ENCODE peak calls at places on chromosome 5, in ten cellular contexts. One of them, this sample, is unnamed.

GRCh38 chr5:68000805-68001204 is 214.8 kb upstream of the PIK3R1 start:
- DNase-seq in activated naive CD8-positive, alpha-beta T cell treated with anti-CD3 and anti-CD28 coated beads, Interleukin-2, amount 50 U/mL, for 24 hours: no peak
- DNase-seq in B cell: no peak
- DNase-seq in central memory CD4-positive, alpha-beta T cell: no peak
- DNase-seq in RPMI8226: no peak
- DNase-seq in stomach: no peak
- DNase-seq in iris pigment epithelial cell: no peak
- DNase-seq in NCI-H1694 treated with DMSO at 0.1 percent for 48 hours: no peak
- DNase-seq in MCF 10A: no peak
- DNase-seq in CD4-positive, alpha-beta memory T cell: no peak
- DNase-seq in this sample: no peak

GRCh38 chr5:37208883-37209808 is 40.0 kb downstream of the CPLANE1 start:
- DNase-seq in activated naive CD8-positive, alpha-beta T cell treated with anti-CD3 and anti-CD28 coated beads, Interleukin-2, amount 50 U/mL, for 24 hours: peak
- DNase-seq in B cell: peak
- DNase-seq in central memory CD4-positive, alpha-beta T cell: peak
- DNase-seq in RPMI8226: no peak
- DNase-seq in stomach: no peak
- DNase-seq in iris pigment epithelial cell: peak
- DNase-seq in NCI-H1694 treated with DMSO at 0.1 percent for 48 hours: no peak
- DNase-seq in MCF 10A: no peak
- DNase-seq in CD4-positive, alpha-beta memory T cell: peak
- DNase-seq in this sample: no peak

GRCh38 chr5:1001406-1002270 is 7.0 kb upstream of the NKD2 start:
- DNase-seq in activated naive CD8-positive, alpha-beta T cell treated with anti-CD3 and anti-CD28 coated beads, Interleukin-2, amount 50 U/mL, for 24 hours: no peak
- DNase-seq in B cell: no peak
- DNase-seq in central memory CD4-positive, alpha-beta T cell: no peak
- DNase-seq in RPMI8226: no peak
- DNase-seq in stomach: peak
- DNase-seq in iris pigment epithelial cell: no peak
- DNase-seq in NCI-H1694 treated with DMSO at 0.1 percent for 48 hours: no peak
- DNase-seq in MCF 10A: no peak
- DNase-seq in CD4-positive, alpha-beta memory T cell: no peak
- DNase-seq in this sample: no peak

GRCh38 chr5:124725040-124725434 is 21.4 kb downstream of the ZNF608 start:
- DNase-seq in activated naive CD8-positive, alpha-beta T cell treated with anti-CD3 and anti-CD28 coated beads, Interleukin-2, amount 50 U/mL, for 24 hours: no peak
- DNase-seq in B cell: no peak
- DNase-seq in central memory CD4-positive, alpha-beta T cell: no peak
- DNase-seq in RPMI8226: no peak
- DNase-seq in stomach: no peak
- DNase-seq in iris pigment epithelial cell: no peak
- DNase-seq in NCI-H1694 treated with DMSO at 0.1 percent for 48 hours: no peak
- DNase-seq in MCF 10A: no peak
- DNase-seq in CD4-positive, alpha-beta memory T cell: no peak
- DNase-seq in this sample: no peak

GRCh38 chr5:15501057-15501791 is 1.2 kb downstream of the FBXL7 start:
- DNase-seq in activated naive CD8-positive, alpha-beta T cell treated with anti-CD3 and anti-CD28 coated beads, Interleukin-2, amount 50 U/mL, for 24 hours: no peak
- DNase-seq in B cell: no peak
- DNase-seq in central memory CD4-positive, alpha-beta T cell: no peak
- DNase-seq in RPMI8226: peak
- DNase-seq in stomach: no peak
- DNase-seq in iris pigment epithelial cell: peak
- DNase-seq in NCI-H1694 treated with DMSO at 0.1 percent for 48 hours: no peak
- DNase-seq in MCF 10A: no peak
- DNase-seq in CD4-positive, alpha-beta memory T cell: no peak
- DNase-seq in this sample: no peak

GRCh38 chr5:96868603-96869371 is 7.5 kb upstream of the ERAP2 start:
- DNase-seq in activated naive CD8-positive, alpha-beta T cell treated with anti-CD3 and anti-CD28 coated beads, Interleukin-2, amount 50 U/mL, for 24 hours: no peak
- DNase-seq in B cell: peak
- DNase-seq in central memory CD4-positive, alpha-beta T cell: peak
- DNase-seq in RPMI8226: peak
- DNase-seq in stomach: no peak
- DNase-seq in iris pigment epithelial cell: peak
- DNase-seq in NCI-H1694 treated with DMSO at 0.1 percent for 48 hours: peak
- DNase-seq in MCF 10A: peak
- DNase-seq in CD4-positive, alpha-beta memory T cell: peak
- DNase-seq in this sample: no peak

GRCh38 chr5:168073991-168074800 is 217.2 kb upstream of the WWC1 start:
- DNase-seq in activated naive CD8-positive, alpha-beta T cell treated with anti-CD3 and anti-CD28 coated beads, Interleukin-2, amount 50 U/mL, for 24 hours: no peak
- DNase-seq in B cell: no peak
- DNase-seq in central memory CD4-positive, alpha-beta T cell: no peak
- DNase-seq in RPMI8226: no peak
- DNase-seq in stomach: no peak
- DNase-seq in iris pigment epithelial cell: no peak
- DNase-seq in NCI-H1694 treated with DMSO at 0.1 percent for 48 hours: no peak
- DNase-seq in MCF 10A: no peak
- DNase-seq in CD4-positive, alpha-beta memory T cell: no peak
- DNase-seq in this sample: no peak

GRCh38 chr5:136249678-136250266 is 56.8 kb upstream of the SMIM32 start:
- DNase-seq in activated naive CD8-positive, alpha-beta T cell treated with anti-CD3 and anti-CD28 coated beads, Interleukin-2, amount 50 U/mL, for 24 hours: peak
- DNase-seq in B cell: no peak
- DNase-seq in central memory CD4-positive, alpha-beta T cell: no peak
- DNase-seq in RPMI8226: peak
- DNase-seq in stomach: peak
- DNase-seq in iris pigment epithelial cell: peak
- DNase-seq in NCI-H1694 treated with DMSO at 0.1 percent for 48 hours: peak
- DNase-seq in MCF 10A: peak
- DNase-seq in CD4-positive, alpha-beta memory T cell: no peak
- DNase-seq in this sample: no peak

GRCh38 chr5:154858972-154859950 is 834 bp downstream of the CNOT8 start:
- DNase-seq in activated naive CD8-positive, alpha-beta T cell treated with anti-CD3 and anti-CD28 coated beads, Interleukin-2, amount 50 U/mL, for 24 hours: peak
- DNase-seq in B cell: peak
- DNase-seq in central memory CD4-positive, alpha-beta T cell: peak
- DNase-seq in RPMI8226: peak
- DNase-seq in stomach: no peak
- DNase-seq in iris pigment epithelial cell: peak
- DNase-seq in NCI-H1694 treated with DMSO at 0.1 percent for 48 hours: no peak
- DNase-seq in MCF 10A: peak
- DNase-seq in CD4-positive, alpha-beta memory T cell: peak
- DNase-seq in this sample: no peak

GRCh38 chr5:177389368-177390169 is 5.3 kb downstream of the SLC34A1 start:
- DNase-seq in activated naive CD8-positive, alpha-beta T cell treated with anti-CD3 and anti-CD28 coated beads, Interleukin-2, amount 50 U/mL, for 24 hours: peak
- DNase-seq in B cell: no peak
- DNase-seq in central memory CD4-positive, alpha-beta T cell: peak
- DNase-seq in RPMI8226: peak
- DNase-seq in stomach: no peak
- DNase-seq in iris pigment epithelial cell: peak
- DNase-seq in NCI-H1694 treated with DMSO at 0.1 percent for 48 hours: no peak
- DNase-seq in MCF 10A: peak
- DNase-seq in CD4-positive, alpha-beta memory T cell: peak
- DNase-seq in this sample: no peak

GRCh38 chr5:134975078-134975715 is 7.5 kb downstream of the CATSPER3 start:
- DNase-seq in activated naive CD8-positive, alpha-beta T cell treated with anti-CD3 and anti-CD28 coated beads, Interleukin-2, amount 50 U/mL, for 24 hours: no peak
- DNase-seq in B cell: no peak
- DNase-seq in central memory CD4-positive, alpha-beta T cell: no peak
- DNase-seq in RPMI8226: no peak
- DNase-seq in stomach: no peak
- DNase-seq in iris pigment epithelial cell: peak
- DNase-seq in NCI-H1694 treated with DMSO at 0.1 percent for 48 hours: no peak
- DNase-seq in MCF 10A: peak
- DNase-seq in CD4-positive, alpha-beta memory T cell: no peak
- DNase-seq in this sample: no peak

This sample was measured in esophagus squamous epithelium.